ENCODE peak calls at places on chromosomes 7 and 10, in eight cellular contexts. One of them, this sample, is unnamed.

GRCh38 chr10:116766241-116767198 is 24.2 kb upstream of the HSPA12A start:
- DNase-seq in activated T-cell treated with anti-CD3 and anti-CD28 coated beads, Interleukin-2, amount 50 U/mL, for 1 hour: no peak
- DNase-seq in neuronal stem cell: no peak
- DNase-seq in NCI-H460: no peak
- DNase-seq in activated CD4-positive, CD25-positive, alpha-beta regulatory T cell: no peak
- DNase-seq in hypothalamus: no peak
- DNase-seq in G401: no peak
- DNase-seq in activated CD4-positive, alpha-beta memory T cell treated with anti-CD3 and anti-CD28 coated beads, Interleukin-2, amount 10 ng/mL, durations not matched to agents 7 days and 5 days: no peak
- DNase-seq in this sample: no peak

GRCh38 chr10:1754506-1755177 is 17.3 kb upstream of the ADARB2 start:
- DNase-seq in activated T-cell treated with anti-CD3 and anti-CD28 coated beads, Interleukin-2, amount 50 U/mL, for 1 hour: no peak
- DNase-seq in neuronal stem cell: peak
- DNase-seq in NCI-H460: no peak
- DNase-seq in activated CD4-positive, CD25-positive, alpha-beta regulatory T cell: no peak
- DNase-seq in hypothalamus: peak
- DNase-seq in G401: peak
- DNase-seq in activated CD4-positive, alpha-beta memory T cell treated with anti-CD3 and anti-CD28 coated beads, Interleukin-2, amount 10 ng/mL, durations not matched to agents 7 days and 5 days: no peak
- DNase-seq in this sample: no peak

GRCh38 chr10:28678687-28679457 is 1.6 kb downstream of the BAMBI start:
- DNase-seq in activated T-cell treated with anti-CD3 and anti-CD28 coated beads, Interleukin-2, amount 50 U/mL, for 1 hour: no peak
- DNase-seq in neuronal stem cell: no peak
- DNase-seq in NCI-H460: no peak
- DNase-seq in activated CD4-positive, CD25-positive, alpha-beta regulatory T cell: no peak
- DNase-seq in hypothalamus: no peak
- DNase-seq in G401: no peak
- DNase-seq in activated CD4-positive, alpha-beta memory T cell treated with anti-CD3 and anti-CD28 coated beads, Interleukin-2, amount 10 ng/mL, durations not matched to agents 7 days and 5 days: no peak
- DNase-seq in this sample: peak

GRCh38 chr10:4434536-4435071 is 391.4 kb upstream of the AKR1E2 start:
- DNase-seq in activated T-cell treated with anti-CD3 and anti-CD28 coated beads, Interleukin-2, amount 50 U/mL, for 1 hour: no peak
- DNase-seq in neuronal stem cell: no peak
- DNase-seq in NCI-H460: no peak
- DNase-seq in activated CD4-positive, CD25-positive, alpha-beta regulatory T cell: no peak
- DNase-seq in hypothalamus: no peak
- DNase-seq in G401: no peak
- DNase-seq in activated CD4-positive, alpha-beta memory T cell treated with anti-CD3 and anti-CD28 coated beads, Interleukin-2, amount 10 ng/mL, durations not matched to agents 7 days and 5 days: no peak
- DNase-seq in this sample: no peak

GRCh38 chr7:151802469-151802846 is 74.5 kb downstream of the PRKAG2 start:
- DNase-seq in activated T-cell treated with anti-CD3 and anti-CD28 coated beads, Interleukin-2, amount 50 U/mL, for 1 hour: no peak
- DNase-seq in neuronal stem cell: no peak
- DNase-seq in NCI-H460: no peak
- DNase-seq in activated CD4-positive, CD25-positive, alpha-beta regulatory T cell: no peak
- DNase-seq in hypothalamus: no peak
- DNase-seq in G401: no peak
- DNase-seq in activated CD4-positive, alpha-beta memory T cell treated with anti-CD3 and anti-CD28 coated beads, Interleukin-2, amount 10 ng/mL, durations not matched to agents 7 days and 5 days: no peak
- DNase-seq in this sample: no peak

GRCh38 chr10:60083039-60083344 is 176.6 kb upstream of the CCDC6 start:
- DNase-seq in activated T-cell treated with anti-CD3 and anti-CD28 coated beads, Interleukin-2, amount 50 U/mL, for 1 hour: no peak
- DNase-seq in neuronal stem cell: no peak
- DNase-seq in NCI-H460: no peak
- DNase-seq in activated CD4-positive, CD25-positive, alpha-beta regulatory T cell: no peak
- DNase-seq in hypothalamus: no peak
- DNase-seq in G401: no peak
- DNase-seq in activated CD4-positive, alpha-beta memory T cell treated with anti-CD3 and anti-CD28 coated beads, Interleukin-2, amount 10 ng/mL, durations not matched to agents 7 days and 5 days: no peak
- DNase-seq in this sample: no peak

GRCh38 chr10:111872591-111872990 is 311.0 kb downstream of the GPAM start:
- DNase-seq in activated T-cell treated with anti-CD3 and anti-CD28 coated beads, Interleukin-2, amount 50 U/mL, for 1 hour: no peak
- DNase-seq in neuronal stem cell: no peak
- DNase-seq in NCI-H460: no peak
- DNase-seq in activated CD4-positive, CD25-positive, alpha-beta regulatory T cell: no peak
- DNase-seq in hypothalamus: no peak
- DNase-seq in G401: no peak
- DNase-seq in activated CD4-positive, alpha-beta memory T cell treated with anti-CD3 and anti-CD28 coated beads, Interleukin-2, amount 10 ng/mL, durations not matched to agents 7 days and 5 days: no peak
- DNase-seq in this sample: no peak

GRCh38 chr7:2954433-2954853 is 89.2 kb downstream of the CARD11 start:
- DNase-seq in activated T-cell treated with anti-CD3 and anti-CD28 coated beads, Interleukin-2, amount 50 U/mL, for 1 hour: peak
- DNase-seq in neuronal stem cell: no peak
- DNase-seq in NCI-H460: no peak
- DNase-seq in activated CD4-positive, CD25-positive, alpha-beta regulatory T cell: no peak
- DNase-seq in hypothalamus: no peak
- DNase-seq in G401: no peak
- DNase-seq in activated CD4-positive, alpha-beta memory T cell treated with anti-CD3 and anti-CD28 coated beads, Interleukin-2, amount 10 ng/mL, durations not matched to agents 7 days and 5 days: peak
- DNase-seq in this sample: no peak

GRCh38 chr7:129390314-129390713 is 43.9 kb upstream of the STRIP2 start:
- DNase-seq in activated T-cell treated with anti-CD3 and anti-CD28 coated beads, Interleukin-2, amount 50 U/mL, for 1 hour: no peak
- DNase-seq in neuronal stem cell: no peak
- DNase-seq in NCI-H460: no peak
- DNase-seq in activated CD4-positive, CD25-positive, alpha-beta regulatory T cell: no peak
- DNase-seq in hypothalamus: no peak
- DNase-seq in G401: no peak
- DNase-seq in activated CD4-positive, alpha-beta memory T cell treated with anti-CD3 and anti-CD28 coated beads, Interleukin-2, amount 10 ng/mL, durations not matched to agents 7 days and 5 days: no peak
- DNase-seq in this sample: no peak

GRCh38 chr7:148334959-148335577 is 255.5 kb upstream of the C7orf33 start:
- DNase-seq in activated T-cell treated with anti-CD3 and anti-CD28 coated beads, Interleukin-2, amount 50 U/mL, for 1 hour: no peak
- DNase-seq in neuronal stem cell: peak
- DNase-seq in NCI-H460: no peak
- DNase-seq in activated CD4-positive, CD25-positive, alpha-beta regulatory T cell: no peak
- DNase-seq in hypothalamus: no peak
- DNase-seq in G401: no peak
- DNase-seq in activated CD4-positive, alpha-beta memory T cell treated with anti-CD3 and anti-CD28 coated beads, Interleukin-2, amount 10 ng/mL, durations not matched to agents 7 days and 5 days: no peak
- DNase-seq in this sample: no peak

GRCh38 chr7:76074306-76074971 is 26.5 kb downstream of the MDH2 start:
- DNase-seq in activated T-cell treated with anti-CD3 and anti-CD28 coated beads, Interleukin-2, amount 50 U/mL, for 1 hour: no peak
- DNase-seq in neuronal stem cell: no peak
- DNase-seq in NCI-H460: no peak
- DNase-seq in activated CD4-positive, CD25-positive, alpha-beta regulatory T cell: no peak
- DNase-seq in hypothalamus: no peak
- DNase-seq in G401: no peak
- DNase-seq in activated CD4-positive, alpha-beta memory T cell treated with anti-CD3 and anti-CD28 coated beads, Interleukin-2, amount 10 ng/mL, durations not matched to agents 7 days and 5 days: no peak
- DNase-seq in this sample: no peak

GRCh38 chr10:34549001-34549400 is 266.1 kb downstream of the PARD3 start:
- DNase-seq in activated T-cell treated with anti-CD3 and anti-CD28 coated beads, Interleukin-2, amount 50 U/mL, for 1 hour: no peak
- DNase-seq in neuronal stem cell: no peak
- DNase-seq in NCI-H460: no peak
- DNase-seq in activated CD4-positive, CD25-positive, alpha-beta regulatory T cell: no peak
- DNase-seq in hypothalamus: no peak
- DNase-seq in G401: no peak
- DNase-seq in activated CD4-positive, alpha-beta memory T cell treated with anti-CD3 and anti-CD28 coated beads, Interleukin-2, amount 10 ng/mL, durations not matched to agents 7 days and 5 days: no peak
- DNase-seq in this sample: no peak

GRCh38 chr10:132283604-132284382 is 24.0 kb downstream of the STK32C start:
- DNase-seq in activated T-cell treated with anti-CD3 and anti-CD28 coated beads, Interleukin-2, amount 50 U/mL, for 1 hour: no peak
- DNase-seq in neuronal stem cell: no peak
- DNase-seq in NCI-H460: no peak
- DNase-seq in activated CD4-positive, CD25-positive, alpha-beta regulatory T cell: no peak
- DNase-seq in hypothalamus: no peak
- DNase-seq in G401: no peak
- DNase-seq in activated CD4-positive, alpha-beta memory T cell treated with anti-CD3 and anti-CD28 coated beads, Interleukin-2, amount 10 ng/mL, durations not matched to agents 7 days and 5 days: no peak
- DNase-seq in this sample: no peak

GRCh38 chr10:89830623-89831022 is 129.2 kb downstream of the KIF20B start:
- DNase-seq in activated T-cell treated with anti-CD3 and anti-CD28 coated beads, Interleukin-2, amount 50 U/mL, for 1 hour: no peak
- DNase-seq in neuronal stem cell: no peak
- DNase-seq in NCI-H460: no peak
- DNase-seq in activated CD4-positive, CD25-positive, alpha-beta regulatory T cell: no peak
- DNase-seq in hypothalamus: no peak
- DNase-seq in G401: no peak
- DNase-seq in activated CD4-positive, alpha-beta memory T cell treated with anti-CD3 and anti-CD28 coated beads, Interleukin-2, amount 10 ng/mL, durations not matched to agents 7 days and 5 days: no peak
- DNase-seq in this sample: no peak

GRCh38 chr10:9091515-9092093 is 1037.1 kb downstream of the GATA3 start:
- DNase-seq in activated T-cell treated with anti-CD3 and anti-CD28 coated beads, Interleukin-2, amount 50 U/mL, for 1 hour: no peak
- DNase-seq in neuronal stem cell: no peak
- DNase-seq in NCI-H460: no peak
- DNase-seq in activated CD4-positive, CD25-positive, alpha-beta regulatory T cell: no peak
- DNase-seq in hypothalamus: no peak
- DNase-seq in G401: no peak
- DNase-seq in activated CD4-positive, alpha-beta memory T cell treated with anti-CD3 and anti-CD28 coated beads, Interleukin-2, amount 10 ng/mL, durations not matched to agents 7 days and 5 days: no peak
- DNase-seq in this sample: no peak

GRCh38 chr10:110868981-110869380 is 2.7 kb upstream of the PDCD4 start:
- DNase-seq in activated T-cell treated with anti-CD3 and anti-CD28 coated beads, Interleukin-2, amount 50 U/mL, for 1 hour: peak
- DNase-seq in neuronal stem cell: no peak
- DNase-seq in NCI-H460: no peak
- DNase-seq in activated CD4-positive, CD25-positive, alpha-beta regulatory T cell: no peak
- DNase-seq in hypothalamus: no peak
- DNase-seq in G401: no peak
- DNase-seq in activated CD4-positive, alpha-beta memory T cell treated with anti-CD3 and anti-CD28 coated beads, Interleukin-2, amount 10 ng/mL, durations not matched to agents 7 days and 5 days: no peak
- DNase-seq in this sample: peak

GRCh38 chr7:36228039-36228438 is 75.0 kb downstream of the EEPD1 start:
- DNase-seq in activated T-cell treated with anti-CD3 and anti-CD28 coated beads, Interleukin-2, amount 50 U/mL, for 1 hour: no peak
- DNase-seq in neuronal stem cell: no peak
- DNase-seq in NCI-H460: no peak
- DNase-seq in activated CD4-positive, CD25-positive, alpha-beta regulatory T cell: no peak
- DNase-seq in hypothalamus: no peak
- DNase-seq in G401: no peak
- DNase-seq in activated CD4-positive, alpha-beta memory T cell treated with anti-CD3 and anti-CD28 coated beads, Interleukin-2, amount 10 ng/mL, durations not matched to agents 7 days and 5 days: no peak
- DNase-seq in this sample: no peak

GRCh38 chr7:149569025-149569725 is 71.6 kb upstream of the ZNF746 start:
- DNase-seq in activated T-cell treated with anti-CD3 and anti-CD28 coated beads, Interleukin-2, amount 50 U/mL, for 1 hour: no peak
- DNase-seq in neuronal stem cell: no peak
- DNase-seq in NCI-H460: no peak
- DNase-seq in activated CD4-positive, CD25-positive, alpha-beta regulatory T cell: no peak
- DNase-seq in hypothalamus: no peak
- DNase-seq in G401: no peak
- DNase-seq in activated CD4-positive, alpha-beta memory T cell treated with anti-CD3 and anti-CD28 coated beads, Interleukin-2, amount 10 ng/mL, durations not matched to agents 7 days and 5 days: no peak
- DNase-seq in this sample: peak

GRCh38 chr10:68543004-68543918 is 15.9 kb upstream of the SLC25A16 start:
- DNase-seq in activated T-cell treated with anti-CD3 and anti-CD28 coated beads, Interleukin-2, amount 50 U/mL, for 1 hour: no peak
- DNase-seq in neuronal stem cell: no peak
- DNase-seq in NCI-H460: no peak
- DNase-seq in activated CD4-positive, CD25-positive, alpha-beta regulatory T cell: no peak
- DNase-seq in hypothalamus: no peak
- DNase-seq in G401: no peak
- DNase-seq in activated CD4-positive, alpha-beta memory T cell treated with anti-CD3 and anti-CD28 coated beads, Interleukin-2, amount 10 ng/mL, durations not matched to agents 7 days and 5 days: no peak
- DNase-seq in this sample: no peak

GRCh38 chr7:151491859-151492258 is 27.8 kb downstream of the RHEB start:
- DNase-seq in activated T-cell treated with anti-CD3 and anti-CD28 coated beads, Interleukin-2, amount 50 U/mL, for 1 hour: no peak
- DNase-seq in neuronal stem cell: no peak
- DNase-seq in NCI-H460: peak
- DNase-seq in activated CD4-positive, CD25-positive, alpha-beta regulatory T cell: no peak
- DNase-seq in hypothalamus: no peak
- DNase-seq in G401: no peak
- DNase-seq in activated CD4-positive, alpha-beta memory T cell treated with anti-CD3 and anti-CD28 coated beads, Interleukin-2, amount 10 ng/mL, durations not matched to agents 7 days and 5 days: no peak
- DNase-seq in this sample: peak

GRCh38 chr10:71963756-71964668 is at the start of gene CHST3:
- DNase-seq in activated T-cell treated with anti-CD3 and anti-CD28 coated beads, Interleukin-2, amount 50 U/mL, for 1 hour: peak
- DNase-seq in neuronal stem cell: peak
- DNase-seq in NCI-H460: no peak
- DNase-seq in activated CD4-positive, CD25-positive, alpha-beta regulatory T cell: no peak
- DNase-seq in hypothalamus: peak
- DNase-seq in G401: peak
- DNase-seq in activated CD4-positive, alpha-beta memory T cell treated with anti-CD3 and anti-CD28 coated beads, Interleukin-2, amount 10 ng/mL, durations not matched to agents 7 days and 5 days: no peak
- DNase-seq in this sample: peak

GRCh38 chr7:141956084-141956483 is 9.3 kb upstream of the CLEC5A start:
- DNase-seq in activated T-cell treated with anti-CD3 and anti-CD28 coated beads, Interleukin-2, amount 50 U/mL, for 1 hour: no peak
- DNase-seq in neuronal stem cell: no peak
- DNase-seq in NCI-H460: no peak
- DNase-seq in activated CD4-positive, CD25-positive, alpha-beta regulatory T cell: no peak
- DNase-seq in hypothalamus: no peak
- DNase-seq in G401: no peak
- DNase-seq in activated CD4-positive, alpha-beta memory T cell treated with anti-CD3 and anti-CD28 coated beads, Interleukin-2, amount 10 ng/mL, durations not matched to agents 7 days and 5 days: no peak
- DNase-seq in this sample: peak

GRCh38 chr7:79452495-79453265 is 787 bp downstream of the MAGI2 start:
- DNase-seq in activated T-cell treated with anti-CD3 and anti-CD28 coated beads, Interleukin-2, amount 50 U/mL, for 1 hour: no peak
- DNase-seq in neuronal stem cell: peak
- DNase-seq in NCI-H460: no peak
- DNase-seq in activated CD4-positive, CD25-positive, alpha-beta regulatory T cell: no peak
- DNase-seq in hypothalamus: no peak
- DNase-seq in G401: peak
- DNase-seq in activated CD4-positive, alpha-beta memory T cell treated with anti-CD3 and anti-CD28 coated beads, Interleukin-2, amount 10 ng/mL, durations not matched to agents 7 days and 5 days: no peak
- DNase-seq in this sample: no peak

GRCh38 chr7:129612112-129613015 is 844 bp downstream of the NRF1 start:
- DNase-seq in activated T-cell treated with anti-CD3 and anti-CD28 coated beads, Interleukin-2, amount 50 U/mL, for 1 hour: no peak
- DNase-seq in neuronal stem cell: peak
- DNase-seq in NCI-H460: no peak
- DNase-seq in activated CD4-positive, CD25-positive, alpha-beta regulatory T cell: peak
- DNase-seq in hypothalamus: peak
- DNase-seq in G401: peak
- DNase-seq in activated CD4-positive, alpha-beta memory T cell treated with anti-CD3 and anti-CD28 coated beads, Interleukin-2, amount 10 ng/mL, durations not matched to agents 7 days and 5 days: peak
- DNase-seq in this sample: peak

GRCh38 chr7:28536259-28536658 is 123.9 kb downstream of the CREB5 start:
- DNase-seq in activated T-cell treated with anti-CD3 and anti-CD28 coated beads, Interleukin-2, amount 50 U/mL, for 1 hour: no peak
- DNase-seq in neuronal stem cell: peak
- DNase-seq in NCI-H460: peak
- DNase-seq in activated CD4-positive, CD25-positive, alpha-beta regulatory T cell: no peak
- DNase-seq in hypothalamus: no peak
- DNase-seq in G401: no peak
- DNase-seq in activated CD4-positive, alpha-beta memory T cell treated with anti-CD3 and anti-CD28 coated beads, Interleukin-2, amount 10 ng/mL, durations not matched to agents 7 days and 5 days: no peak
- DNase-seq in this sample: no peak

GRCh38 chr7:91537260-91538152 is 273.3 kb downstream of the FZD1 start:
- DNase-seq in activated T-cell treated with anti-CD3 and anti-CD28 coated beads, Interleukin-2, amount 50 U/mL, for 1 hour: no peak
- DNase-seq in neuronal stem cell: no peak
- DNase-seq in NCI-H460: no peak
- DNase-seq in activated CD4-positive, CD25-positive, alpha-beta regulatory T cell: no peak
- DNase-seq in hypothalamus: no peak
- DNase-seq in G401: no peak
- DNase-seq in activated CD4-positive, alpha-beta memory T cell treated with anti-CD3 and anti-CD28 coated beads, Interleukin-2, amount 10 ng/mL, durations not matched to agents 7 days and 5 days: no peak
- DNase-seq in this sample: no peak

GRCh38 chr10:14604181-14605142 is 170.2 kb downstream of the FAM107B start:
- DNase-seq in activated T-cell treated with anti-CD3 and anti-CD28 coated beads, Interleukin-2, amount 50 U/mL, for 1 hour: peak
- DNase-seq in neuronal stem cell: peak
- DNase-seq in NCI-H460: peak
- DNase-seq in activated CD4-positive, CD25-positive, alpha-beta regulatory T cell: peak
- DNase-seq in hypothalamus: peak
- DNase-seq in G401: peak
- DNase-seq in activated CD4-positive, alpha-beta memory T cell treated with anti-CD3 and anti-CD28 coated beads, Interleukin-2, amount 10 ng/mL, durations not matched to agents 7 days and 5 days: peak
- DNase-seq in this sample: peak

GRCh38 chr7:116582164-116582732 is 57.4 kb downstream of the CAV1 start:
- DNase-seq in activated T-cell treated with anti-CD3 and anti-CD28 coated beads, Interleukin-2, amount 50 U/mL, for 1 hour: no peak
- DNase-seq in neuronal stem cell: no peak
- DNase-seq in NCI-H460: peak
- DNase-seq in activated CD4-positive, CD25-positive, alpha-beta regulatory T cell: no peak
- DNase-seq in hypothalamus: no peak
- DNase-seq in G401: no peak
- DNase-seq in activated CD4-positive, alpha-beta memory T cell treated with anti-CD3 and anti-CD28 coated beads, Interleukin-2, amount 10 ng/mL, durations not matched to agents 7 days and 5 days: no peak
- DNase-seq in this sample: no peak

GRCh38 chr10:25061711-25062455 is 45.5 kb downstream of the THNSL1 start:
- DNase-seq in activated T-cell treated with anti-CD3 and anti-CD28 coated beads, Interleukin-2, amount 50 U/mL, for 1 hour: no peak
- DNase-seq in neuronal stem cell: no peak
- DNase-seq in NCI-H460: no peak
- DNase-seq in activated CD4-positive, CD25-positive, alpha-beta regulatory T cell: no peak
- DNase-seq in hypothalamus: no peak
- DNase-seq in G401: no peak
- DNase-seq in activated CD4-positive, alpha-beta memory T cell treated with anti-CD3 and anti-CD28 coated beads, Interleukin-2, amount 10 ng/mL, durations not matched to agents 7 days and 5 days: no peak
- DNase-seq in this sample: no peak

GRCh38 chr10:51685768-51686167 is 13.6 kb downstream of the CSTF2T start:
- DNase-seq in activated T-cell treated with anti-CD3 and anti-CD28 coated beads, Interleukin-2, amount 50 U/mL, for 1 hour: no peak
- DNase-seq in neuronal stem cell: no peak
- DNase-seq in NCI-H460: no peak
- DNase-seq in activated CD4-positive, CD25-positive, alpha-beta regulatory T cell: no peak
- DNase-seq in hypothalamus: no peak
- DNase-seq in G401: no peak
- DNase-seq in activated CD4-positive, alpha-beta memory T cell treated with anti-CD3 and anti-CD28 coated beads, Interleukin-2, amount 10 ng/mL, durations not matched to agents 7 days and 5 days: no peak
- DNase-seq in this sample: no peak

GRCh38 chr10:4984971-4985594 is 18.6 kb downstream of the AKR1C2 start:
- DNase-seq in activated T-cell treated with anti-CD3 and anti-CD28 coated beads, Interleukin-2, amount 50 U/mL, for 1 hour: no peak
- DNase-seq in neuronal stem cell: no peak
- DNase-seq in NCI-H460: no peak
- DNase-seq in activated CD4-positive, CD25-positive, alpha-beta regulatory T cell: no peak
- DNase-seq in hypothalamus: no peak
- DNase-seq in G401: no peak
- DNase-seq in activated CD4-positive, alpha-beta memory T cell treated with anti-CD3 and anti-CD28 coated beads, Interleukin-2, amount 10 ng/mL, durations not matched to agents 7 days and 5 days: no peak
- DNase-seq in this sample: no peak

GRCh38 chr7:12493866-12494265 is 76.7 kb upstream of the SCIN start:
- DNase-seq in activated T-cell treated with anti-CD3 and anti-CD28 coated beads, Interleukin-2, amount 50 U/mL, for 1 hour: no peak
- DNase-seq in neuronal stem cell: no peak
- DNase-seq in NCI-H460: no peak
- DNase-seq in activated CD4-positive, CD25-positive, alpha-beta regulatory T cell: no peak
- DNase-seq in hypothalamus: no peak
- DNase-seq in G401: no peak
- DNase-seq in activated CD4-positive, alpha-beta memory T cell treated with anti-CD3 and anti-CD28 coated beads, Interleukin-2, amount 10 ng/mL, durations not matched to agents 7 days and 5 days: no peak
- DNase-seq in this sample: no peak

GRCh38 chr10:45008524-45009161 is 7.9 kb downstream of the ZNF22 start:
- DNase-seq in activated T-cell treated with anti-CD3 and anti-CD28 coated beads, Interleukin-2, amount 50 U/mL, for 1 hour: no peak
- DNase-seq in neuronal stem cell: peak
- DNase-seq in NCI-H460: peak
- DNase-seq in activated CD4-positive, CD25-positive, alpha-beta regulatory T cell: no peak
- DNase-seq in hypothalamus: no peak
- DNase-seq in G401: peak
- DNase-seq in activated CD4-positive, alpha-beta memory T cell treated with anti-CD3 and anti-CD28 coated beads, Interleukin-2, amount 10 ng/mL, durations not matched to agents 7 days and 5 days: no peak
- DNase-seq in this sample: peak